ENCODE peak calls at places on chromosome X, in eight cellular contexts. S, Z, T, O, C, N, H and K are unnamed samples.

GRCh38 chrX:49919617-49920016 is 2.8 kb upstream of the CLCN5 start:
- DNase-seq in S (peak), Z (peak), T (no peak), O (peak), C (peak), N (no peak), H (peak), K (peak)

GRCh38 chrX:37809970-37810369 is 30.1 kb downstream of the CYBB start:
- DNase-seq in S (no peak), Z (no peak), T (no peak), O (no peak), C (no peak), N (no peak), H (no peak), K (no peak)

GRCh38 chrX:71111141-71111843 is at the start of gene IL2RG:
- DNase-seq in S (no peak), Z (no peak), T (no peak), O (no peak), C (no peak), N (no peak), H (no peak), K (no peak)

GRCh38 chrX:74931214-74931613 is 6.0 kb upstream of the NEXMIF start:
- DNase-seq in S (peak), Z (no peak), T (no peak), O (no peak), C (no peak), N (no peak), H (no peak), K (no peak)

GRCh38 chrX:13005671-13006473 is 31.0 kb downstream of the TMSB4X start:
- DNase-seq in S (peak), Z (no peak), T (no peak), O (no peak), C (no peak), N (no peak), H (no peak), K (no peak)

GRCh38 chrX:133726211-133726630 is 259.2 kb downstream of the GPC3 start:
- DNase-seq in S (peak), Z (peak), T (no peak), O (peak), C (peak), N (no peak), H (no peak), K (no peak)

GRCh38 chrX:149630681-149631292 is 805 bp downstream of the TMEM185A start:
- DNase-seq in S (peak), Z (peak), T (no peak), O (peak), C (no peak), N (no peak), H (no peak), K (no peak)

GRCh38 chrX:8906299-8906698 is 105.1 kb upstream of the FAM9A start:
- DNase-seq in S (no peak), Z (no peak), T (no peak), O (no peak), C (no peak), N (no peak), H (no peak), K (no peak)